ENCODE peak calls at places on chromosomes 1 and 21, in ten cellular contexts. B, K, W, C, X, T, G, A, P and L are unnamed samples.

GRCh38 chr21:15289896-15290841 is 225.4 kb upstream of the NRIP1 start:
- DNase-seq in B (peak; percentile 88), K (no peak), W (peak; percentile 51), C (peak; percentile 91), X (peak; percentile 62), T (peak; percentile 66), G (peak; percentile 28), A (no peak), P (no peak), L (no peak)

GRCh38 chr1:29677028-29678024 is 441.0 kb downstream of the PTPRU start:
- DNase-seq in B (peak; percentile 20), K (peak; percentile 2), W (no peak), C (no peak), X (no peak), T (no peak), G (no peak), A (no peak), P (peak; percentile 24), L (no peak)

GRCh38 chr21:17461582-17461981 is 51.3 kb upstream of the CXADR start:
- DNase-seq in B (no peak), K (no peak), W (no peak), C (no peak), X (no peak), T (no peak), G (no peak), A (no peak), P (peak; percentile 42), L (no peak)

GRCh38 chr1:16926491-16927195 is 4.9 kb downstream of the CROCC start:
- DNase-seq in B (peak; percentile 73), K (no peak), W (peak; percentile 35), C (no peak), X (peak; percentile 72), T (no peak), G (no peak), A (no peak), P (no peak), L (no peak)

GRCh38 chr1:219521325-219521724 is 91.6 kb downstream of the ZC3H11B start:
- DNase-seq in B (no peak), K (no peak), W (no peak), C (no peak), X (no peak), T (no peak), G (no peak), A (no peak), P (no peak), L (no peak)

GRCh38 chr1:8825985-8826481 is 8.6 kb upstream of the RERE start:
- DNase-seq in B (peak; percentile 68), K (no peak), W (no peak), C (no peak), X (peak; percentile 54), T (peak; percentile 56), G (peak; percentile 39), A (no peak), P (peak; percentile 91), L (no peak)

GRCh38 chr1:154352581-154353459 is 27.5 kb downstream of the ATP8B2 start:
- DNase-seq in B (peak; percentile 89), K (peak; percentile 36), W (peak; percentile 79), C (peak; percentile 75), X (peak; percentile 78), T (peak; percentile 84), G (peak; percentile 48), A (peak; percentile 34), P (peak; percentile 59), L (peak; percentile 46)

GRCh38 chr1:150516050-150516591 is 569 bp downstream of the FALEC start:
- DNase-seq in B (peak; percentile 66), K (no peak), W (no peak), C (peak; percentile 20), X (peak; percentile 50), T (no peak), G (no peak), A (peak; percentile 40), P (peak; percentile 29), L (no peak)

GRCh38 chr1:218717611-218718010 is 372.5 kb downstream of the TGFB2 start:
- DNase-seq in B (no peak), K (no peak), W (no peak), C (no peak), X (no peak), T (no peak), G (no peak), A (no peak), P (peak; percentile 85), L (no peak)

GRCh38 chr1:150626150-150626549 is 3.3 kb downstream of the ENSA start:
- DNase-seq in B (no peak), K (no peak), W (no peak), C (no peak), X (no peak), T (no peak), G (no peak), A (no peak), P (no peak), L (no peak)

GRCh38 chr1:55827350-55827749 is 612.2 kb upstream of the USP24 start:
- DNase-seq in B (no peak), K (no peak), W (no peak), C (no peak), X (no peak), T (no peak), G (peak; percentile 44), A (no peak), P (peak; percentile 97), L (no peak)

GRCh38 chr1:18940303-18941020 is 16.0 kb downstream of the IFFO2 start:
- DNase-seq in B (no peak), K (no peak), W (no peak), C (no peak), X (no peak), T (peak; percentile 30), G (no peak), A (no peak), P (no peak), L (no peak)
- H3K4me1 ChIP-seq in B (peaks cover 14% of the 10 kb centered on the region), K (peaks cover 14% of the 10 kb centered on the region), W (peaks cover 66% of the 10 kb centered on the region), C (no peaks in the 10 kb centered on the region), X (peaks cover 12% of the 10 kb centered on the region), T (peaks cover 28% of the 10 kb centered on the region), G (peaks cover 53% of the 10 kb centered on the region), A (no peaks in the 10 kb centered on the region), P (peaks cover 29% of the 10 kb centered on the region), L (peaks cover 54% of the 10 kb centered on the region)

DNA sequence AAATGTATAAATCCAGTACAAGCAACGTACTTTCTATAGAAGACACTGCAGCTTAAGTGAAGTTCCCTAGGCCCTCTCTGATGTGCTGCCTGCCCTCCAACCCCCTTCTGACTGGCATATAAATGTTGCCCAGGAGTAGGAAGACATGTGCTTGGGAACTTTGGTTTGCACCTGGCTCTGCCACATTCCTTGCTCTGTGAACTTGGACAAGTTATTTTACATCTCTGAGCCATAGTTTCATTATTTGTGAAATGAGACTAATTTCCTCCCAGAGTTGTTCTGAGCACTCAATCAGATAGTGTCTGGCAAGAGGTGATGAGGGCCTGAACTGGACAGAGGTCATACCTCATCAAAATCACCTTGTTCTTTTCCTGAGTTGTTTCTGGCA is 3.5 kb upstream of the PHC2 start:
- DNase-seq in B (no peak), K (no peak), W (no peak), C (no peak), X (no peak), T (no peak), G (no peak), A (no peak), P (no peak), L (no peak)
- H3K4me1 ChIP-seq in B (peaks cover 10% of the 10 kb centered on the region), K (peaks cover 5% of the 10 kb centered on the region), W (peaks cover 14% of the 10 kb centered on the region), C (peaks cover 7% of the 10 kb centered on the region), X (no peaks in the 10 kb centered on the region), T (peaks cover 3% of the 10 kb centered on the region), G (peaks cover 36% of the 10 kb centered on the region), A (no peaks in the 10 kb centered on the region), P (peaks cover 25% of the 10 kb centered on the region), L (peaks cover 6% of the 10 kb centered on the region)

DNA sequence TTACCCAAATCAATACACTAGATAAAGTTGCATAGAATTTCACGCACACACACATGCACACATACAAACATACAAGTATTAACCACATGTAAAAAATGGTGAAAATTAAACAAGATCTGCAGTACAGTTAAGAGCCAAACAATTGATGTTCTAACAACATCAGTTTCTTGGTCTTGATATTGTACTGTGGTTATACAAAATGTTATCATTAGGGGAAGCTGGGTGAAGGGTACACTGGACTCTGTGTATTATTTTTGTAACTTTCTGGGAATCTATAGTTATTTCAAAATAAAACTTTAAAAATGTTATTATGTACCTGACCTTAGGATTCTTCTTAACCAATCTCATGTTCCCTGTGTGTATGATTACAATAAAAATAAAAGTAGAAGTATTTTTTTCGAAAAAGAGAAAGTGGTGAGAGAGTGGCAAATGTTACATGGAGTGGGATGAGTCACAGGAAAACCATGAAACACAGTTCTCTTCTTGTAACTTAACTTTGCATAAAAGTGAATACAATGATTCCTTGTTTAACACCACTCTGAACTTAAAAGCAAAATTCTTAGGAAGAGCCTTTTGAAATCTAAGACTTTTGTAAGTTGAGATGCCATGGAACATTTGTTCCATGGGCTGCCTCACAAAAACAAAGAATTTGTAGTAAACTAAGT is 101.6 kb upstream of the RUNX1 start:
- DNase-seq in B (no peak), K (no peak), W (no peak), C (no peak), X (peak; percentile 60), T (no peak), G (no peak), A (no peak), P (peak; percentile 86), L (no peak)
- H3K4me1 ChIP-seq in B (no peaks in the 10 kb centered on the region), K (no peaks in the 10 kb centered on the region), W (no peaks in the 10 kb centered on the region), C (no peaks in the 10 kb centered on the region), X (no peaks in the 10 kb centered on the region), T (no peaks in the 10 kb centered on the region), G (no peaks in the 10 kb centered on the region), A (no peaks in the 10 kb centered on the region), P (no peaks in the 10 kb centered on the region), L (no peaks in the 10 kb centered on the region)

GRCh38 chr21:31711326-31711725 is 20.6 kb downstream of the SCAF4 start:
- DNase-seq in B (no peak), K (no peak), W (no peak), C (no peak), X (no peak), T (no peak), G (no peak), A (no peak), P (no peak), L (no peak)

GRCh38 chr21:31713973-31714740 is 17.8 kb downstream of the SCAF4 start:
- DNase-seq in B (no peak), K (no peak), W (no peak), C (no peak), X (no peak), T (no peak), G (no peak), A (no peak), P (peak; percentile 53), L (no peak)

GRCh38 chr21:31711745-31712144 is 20.2 kb downstream of the SCAF4 start:
- DNase-seq in B (no peak), K (no peak), W (no peak), C (no peak), X (no peak), T (no peak), G (no peak), A (no peak), P (no peak), L (no peak)

GRCh38 chr21:31714741-31715365 is 17.1 kb downstream of the SCAF4 start:
- DNase-seq in B (peak; percentile 52), K (no peak), W (no peak), C (no peak), X (peak; percentile 81), T (no peak), G (no peak), A (no peak), P (no peak), L (no peak)

DNA sequence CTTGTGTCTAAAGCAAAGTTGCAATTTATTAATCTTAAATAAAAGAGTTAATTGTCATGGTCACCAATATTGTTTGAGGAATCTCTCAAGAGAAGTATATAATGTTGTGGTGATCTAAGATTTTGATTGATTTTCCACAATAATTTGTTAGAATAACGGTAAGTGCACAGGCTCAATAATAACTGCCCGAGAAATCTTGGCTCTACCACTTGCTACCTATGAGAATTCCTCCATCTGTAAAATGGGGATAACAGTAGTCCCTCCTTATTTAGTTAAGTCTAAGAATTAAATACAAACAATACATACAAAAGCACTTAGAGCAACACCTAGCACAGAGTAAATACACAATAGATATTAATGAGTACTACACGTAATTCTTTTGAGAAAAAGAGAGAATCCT is 18.8 kb downstream of the SCAF4 start:
- DNase-seq in B (no peak), K (no peak), W (no peak), C (no peak), X (no peak), T (no peak), G (no peak), A (no peak), P (no peak), L (no peak)
- H3K4me1 ChIP-seq in B (peaks cover 16% of the 10 kb centered on the region), K (peaks cover 30% of the 10 kb centered on the region), W (peaks cover 36% of the 10 kb centered on the region), C (no peaks in the 10 kb centered on the region), X (peaks cover 5% of the 10 kb centered on the region), T (no peaks in the 10 kb centered on the region), G (peaks cover 66% of the 10 kb centered on the region), A (no peaks in the 10 kb centered on the region), P (no peaks in the 10 kb centered on the region), L (peaks cover 19% of the 10 kb centered on the region)